ENCODE peak calls at places on chromosomes 7 and 10, in eight cellular contexts. J is myocyte; L is gastrocnemius medialis; Q is occipital lobe; N is CMK; C is HepG2; I is left colon; M is effector memory CD8-positive, alpha-beta T cell. O is an unnamed sample.

GRCh38 chr7:30434140-30434799 is 44.3 kb downstream of the NOD1 start:
- DNase-seq in Q (no peak), C (no peak), N (no peak), J (no peak), M (no peak), I (no peak), L (no peak), O (peak; percentile 52)

GRCh38 chr10:132138596-132138995 is 48.2 kb upstream of the DPYSL4 start:
- DNase-seq in C (no peak), Q (no peak), M (no peak), L (no peak), J (no peak), N (no peak), I (no peak), O (no peak)

GRCh38 chr7:151485006-151485732 is 34.5 kb downstream of the RHEB start:
- DNase-seq in I (peak; percentile 42), J (peak; percentile 64), C (no peak), Q (no peak), M (no peak), L (no peak), N (no peak), O (peak; percentile 16)

GRCh38 chr10:77805676-77806075 is 120.9 kb downstream of the DLG5 start:
- DNase-seq in M (no peak), Q (no peak), C (no peak), I (no peak), L (no peak), N (no peak), J (no peak), O (no peak)

GRCh38 chr10:121437596-121437995 is 160.6 kb downstream of the FGFR2 start:
- DNase-seq in I (peak; percentile 42), Q (no peak), M (no peak), C (no peak), L (no peak), N (no peak), J (no peak), O (no peak)

GRCh38 chr10:98225000-98225399 is 43.0 kb downstream of the LOXL4 start:
- DNase-seq in Q (no peak), I (no peak), J (no peak), C (no peak), L (no peak), N (no peak), M (no peak), O (no peak)

GRCh38 chr7:140200102-140200989 is 23.6 kb upstream of the KDM7A start:
- DNase-seq in L (peak; percentile 20), C (peak; percentile 47), N (no peak), I (peak; percentile 70), M (no peak), J (no peak), Q (no peak), O (no peak)

GRCh38 chr10:61869772-61870520 is 31.6 kb upstream of the ARID5B start:
- DNase-seq in L (no peak), C (no peak), I (no peak), M (no peak), Q (no peak), N (no peak), J (peak; percentile 55), O (no peak)

GRCh38 chr10:96548589-96548988 is 34.9 kb upstream of the TLL2 start:
- DNase-seq in I (no peak), Q (no peak), N (no peak), M (no peak), L (no peak), J (peak; percentile 5), C (no peak), O (no peak)

GRCh38 chr10:52740155-52740549 is 32.4 kb downstream of the MBL2 start:
- DNase-seq in C (no peak), M (no peak), L (no peak), N (no peak), J (no peak), I (no peak), Q (no peak), O (no peak)

GRCh38 chr10:77965294-77965693 is 38.7 kb upstream of the DLG5 start:
- DNase-seq in J (no peak), M (no peak), L (no peak), C (no peak), Q (no peak), N (no peak), I (no peak), O (no peak)

GRCh38 chr10:117217196-117217761 is 20.0 kb downstream of the KCNK18 start:
- DNase-seq in C (no peak), N (no peak), J (peak; percentile 41), M (peak; percentile 6), L (no peak), Q (no peak), I (peak; percentile 33), O (peak; percentile 1)

GRCh38 chr10:89373916-89374711 is 3.7 kb upstream of the IFIT1B start:
- DNase-seq in C (peak; percentile 93), J (peak; percentile 85), I (peak; percentile 89), M (no peak), L (peak; percentile 91), Q (peak; percentile 80), N (no peak), O (no peak)

GRCh38 chr7:105198223-105198622 is 184.2 kb downstream of the KMT2E start:
- DNase-seq in I (no peak), M (no peak), L (no peak), N (no peak), Q (no peak), J (peak; percentile 67), C (peak; percentile 39), O (no peak)

O was measured in naive B cell.